ENCODE peak calls at places on chromosome 17, in four cellular contexts. I is GM23338, K is epithelial cell of esophagus, S is posterior cingulate gyrus. B is an unnamed sample.

GRCh38 chr17:44353656-44354331 is 8.7 kb downstream of the GRN start:
- DNase-seq in K (no peak), I (peak; percentile 64), S (peak; percentile 80), B (no peak)

GRCh38 chr17:71110326-71110725 is 941.0 kb downstream of the KCNJ2 start:
- DNase-seq in I (no peak), K (peak; percentile 73), S (no peak), B (no peak)

GRCh38 chr17:19333736-19334290 is 28.7 kb downstream of the B9D1 start:
- DNase-seq in K (no peak), S (no peak), I (no peak), B (no peak)

GRCh38 chr17:80393491-80393890 is 21.5 kb upstream of the ENDOV start:
- DNase-seq in S (no peak), I (no peak), K (no peak), B (no peak)

GRCh38 chr17:75404223-75404738 is 1.2 kb downstream of the GRB2 start:
- DNase-seq in K (peak; percentile 80), S (peak; percentile 79), I (peak; percentile 94), B (peak; percentile 90)

GRCh38 chr17:68255731-68256538 is 8.1 kb downstream of the AMZ2 start:
- DNase-seq in I (no peak), K (no peak), S (no peak), B (no peak)

GRCh38 chr17:2924211-2924610 is 128.0 kb downstream of the RAP1GAP2 start:
- DNase-seq in S (no peak), K (peak; percentile 21), I (peak; percentile 73), B (no peak)

GRCh38 chr17:41579484-41580243 is 7.0 kb downstream of the KRT14 start:
- DNase-seq in K (peak; percentile 95), S (peak; percentile 80), I (peak; percentile 97), B (peak; percentile 90)

GRCh38 chr17:29251969-29252866 is 5.6 kb downstream of the CRYBA1 start:
- DNase-seq in I (peak; percentile 70), S (no peak), K (no peak), B (peak; percentile 36)

GRCh38 chr17:12421646-12422306 is 243.9 kb upstream of the MYOCD start:
- DNase-seq in S (no peak), I (no peak), K (no peak), B (peak; percentile 82)

GRCh38 chr17:38815576-38816193 is 9.4 kb downstream of the CWC25 start:
- DNase-seq in I (peak; percentile 39), K (peak; percentile 50), S (no peak), B (no peak)

GRCh38 chr17:1119924-1120323 is 59.9 kb downstream of the ABR start:
- DNase-seq in I (no peak), K (no peak), S (no peak), B (no peak)

GRCh38 chr17:4605826-4606225 is 21.5 kb downstream of the SMTNL2 start:
- DNase-seq in K (no peak), S (no peak), I (no peak), B (no peak)

GRCh38 chr17:29054835-29055234 is 11.9 kb downstream of the PIPOX start:
- DNase-seq in K (no peak), S (no peak), I (no peak), B (no peak)

GRCh38 chr17:47872651-47873161 is 21.7 kb upstream of the SP6 start:
- DNase-seq in S (no peak), I (peak; percentile 76), K (no peak), B (no peak)

GRCh38 chr17:80942360-80943345 is 49.0 kb upstream of the CHMP6 start:
- DNase-seq in I (no peak), K (peak; percentile 51), S (peak; percentile 93), B (no peak)

GRCh38 chr17:30267625-30268024 is 24.1 kb downstream of the BLMH start:
- DNase-seq in K (no peak), S (no peak), I (no peak), B (no peak)

GRCh38 chr17:4944163-4944553 is 4.1 kb downstream of the RNF167 start:
- DNase-seq in K (no peak), S (no peak), I (peak; percentile 32), B (no peak)

GRCh38 chr17:55421179-55421934 is at the start of gene MMD:
- DNase-seq in I (peak; percentile 51), K (peak; percentile 46), S (peak; percentile 81), B (peak; percentile 84)

GRCh38 chr17:78532922-78533640 is 44.1 kb downstream of the DNAH17 start:
- DNase-seq in I (no peak), S (no peak), K (peak; percentile 97), B (no peak)

GRCh38 chr17:49845210-49845782 is 2.6 kb downstream of the TAC4 start:
- DNase-seq in I (no peak), K (no peak), S (no peak), B (no peak)

GRCh38 chr17:77200711-77201110 is 59.9 kb downstream of the SEC14L1 start:
- DNase-seq in S (no peak), K (peak; percentile 82), I (no peak), B (no peak)

GRCh38 chr17:65530158-65530984 is 31.1 kb downstream of the AXIN2 start:
- DNase-seq in K (no peak), I (no peak), S (peak; percentile 74), B (no peak)